ENCODE peak calls at places on chromosomes 4 and X, in six cellular contexts. One of them, this sample, is unnamed.
A peak's percentile ranks its signal among the peaks of the same experiment; 100 is the strongest.

GRCh38 chr4:105050896-105051295 is 95.8 kb upstream of the TET2 start:
- DNase-seq in NCI-H460: no peak
- DNase-seq in stimulated activated CD8-positive, alpha-beta memory T cell treated with anti-CD3 and anti-CD28 coated beads, Interleukin-4, amount 100 ng/mL, for 1 hour: no peak
- DNase-seq in lung microvascular endothelial cell: peak; percentile 41
- DNase-seq in H9: no peak
- DNase-seq in omental fat pad: no peak
- DNase-seq in this sample: no peak

GRCh38 chr4:136740326-136740725 is 792.0 kb downstream of the PCDH18 start:
- DNase-seq in stimulated activated CD8-positive, alpha-beta memory T cell treated with anti-CD3 and anti-CD28 coated beads, Interleukin-4, amount 100 ng/mL, for 1 hour: no peak
- DNase-seq in H9: no peak
- DNase-seq in omental fat pad: no peak
- DNase-seq in lung microvascular endothelial cell: no peak
- DNase-seq in NCI-H460: no peak
- DNase-seq in this sample: no peak

GRCh38 chr4:175469519-175469918 is 342.5 kb downstream of the GPM6A start:
- DNase-seq in stimulated activated CD8-positive, alpha-beta memory T cell treated with anti-CD3 and anti-CD28 coated beads, Interleukin-4, amount 100 ng/mL, for 1 hour: no peak
- DNase-seq in H9: no peak
- DNase-seq in NCI-H460: peak; percentile 30
- DNase-seq in omental fat pad: no peak
- DNase-seq in lung microvascular endothelial cell: no peak
- DNase-seq in this sample: no peak

GRCh38 chr4:124757121-124757520 is 44.6 kb upstream of the ANKRD50 start:
- DNase-seq in NCI-H460: no peak
- DNase-seq in stimulated activated CD8-positive, alpha-beta memory T cell treated with anti-CD3 and anti-CD28 coated beads, Interleukin-4, amount 100 ng/mL, for 1 hour: no peak
- DNase-seq in omental fat pad: no peak
- DNase-seq in lung microvascular endothelial cell: no peak
- DNase-seq in H9: no peak
- DNase-seq in this sample: no peak

GRCh38 chr4:94660614-94661013 is 97.1 kb upstream of the BMPR1B start:
- DNase-seq in omental fat pad: no peak
- DNase-seq in stimulated activated CD8-positive, alpha-beta memory T cell treated with anti-CD3 and anti-CD28 coated beads, Interleukin-4, amount 100 ng/mL, for 1 hour: no peak
- DNase-seq in H9: no peak
- DNase-seq in NCI-H460: no peak
- DNase-seq in lung microvascular endothelial cell: no peak
- DNase-seq in this sample: no peak

GRCh38 chrX:135327299-135327698 is 18.0 kb downstream of the ETDC start:
- DNase-seq in omental fat pad: no peak
- DNase-seq in NCI-H460: no peak
- DNase-seq in lung microvascular endothelial cell: no peak
- DNase-seq in stimulated activated CD8-positive, alpha-beta memory T cell treated with anti-CD3 and anti-CD28 coated beads, Interleukin-4, amount 100 ng/mL, for 1 hour: no peak
- DNase-seq in H9: no peak
- DNase-seq in this sample: no peak

GRCh38 chr4:53015681-53016080 is 153.6 kb downstream of the RASL11B start:
- DNase-seq in NCI-H460: peak; percentile 9
- DNase-seq in omental fat pad: no peak
- DNase-seq in H9: peak; percentile 37
- DNase-seq in lung microvascular endothelial cell: peak; percentile 89
- DNase-seq in stimulated activated CD8-positive, alpha-beta memory T cell treated with anti-CD3 and anti-CD28 coated beads, Interleukin-4, amount 100 ng/mL, for 1 hour: no peak
- DNase-seq in this sample: peak; percentile 54

GRCh38 chrX:1537031-1537715 is at the start of gene P2RY8:
- DNase-seq in stimulated activated CD8-positive, alpha-beta memory T cell treated with anti-CD3 and anti-CD28 coated beads, Interleukin-4, amount 100 ng/mL, for 1 hour: peak; percentile 61
- DNase-seq in omental fat pad: peak; percentile 62
- DNase-seq in lung microvascular endothelial cell: peak; percentile 85
- DNase-seq in NCI-H460: peak; percentile 52
- DNase-seq in H9: no peak
- DNase-seq in this sample: peak; percentile 59

GRCh38 chr4:19381068-19381467 is 870.6 kb upstream of the SLIT2 start:
- DNase-seq in NCI-H460: no peak
- DNase-seq in stimulated activated CD8-positive, alpha-beta memory T cell treated with anti-CD3 and anti-CD28 coated beads, Interleukin-4, amount 100 ng/mL, for 1 hour: no peak
- DNase-seq in H9: no peak
- DNase-seq in lung microvascular endothelial cell: no peak
- DNase-seq in omental fat pad: no peak
- DNase-seq in this sample: no peak

GRCh38 chr4:158346576-158346975 is 136.3 kb downstream of the TMEM144 start:
- DNase-seq in lung microvascular endothelial cell: no peak
- DNase-seq in NCI-H460: no peak
- DNase-seq in stimulated activated CD8-positive, alpha-beta memory T cell treated with anti-CD3 and anti-CD28 coated beads, Interleukin-4, amount 100 ng/mL, for 1 hour: no peak
- DNase-seq in omental fat pad: no peak
- DNase-seq in H9: no peak
- DNase-seq in this sample: no peak

GRCh38 chr4:143633833-143634232 is 66.6 kb downstream of the FREM3 start:
- DNase-seq in lung microvascular endothelial cell: no peak
- DNase-seq in stimulated activated CD8-positive, alpha-beta memory T cell treated with anti-CD3 and anti-CD28 coated beads, Interleukin-4, amount 100 ng/mL, for 1 hour: no peak
- DNase-seq in omental fat pad: no peak
- DNase-seq in NCI-H460: no peak
- DNase-seq in H9: no peak
- DNase-seq in this sample: no peak

GRCh38 chr4:153249199-153250154 is 45.2 kb downstream of the TRIM2 start:
- DNase-seq in H9: peak; percentile 90
- DNase-seq in lung microvascular endothelial cell: peak; percentile 63
- DNase-seq in stimulated activated CD8-positive, alpha-beta memory T cell treated with anti-CD3 and anti-CD28 coated beads, Interleukin-4, amount 100 ng/mL, for 1 hour: peak; percentile 65
- DNase-seq in NCI-H460: peak; percentile 54
- DNase-seq in omental fat pad: peak; percentile 42
- DNase-seq in this sample: peak; percentile 76

GRCh38 chr4:6118201-6118600 is 82.1 kb downstream of the JAKMIP1 start:
- DNase-seq in lung microvascular endothelial cell: no peak
- DNase-seq in H9: no peak
- DNase-seq in stimulated activated CD8-positive, alpha-beta memory T cell treated with anti-CD3 and anti-CD28 coated beads, Interleukin-4, amount 100 ng/mL, for 1 hour: no peak
- DNase-seq in omental fat pad: no peak
- DNase-seq in NCI-H460: no peak
- DNase-seq in this sample: no peak

GRCh38 chrX:134513091-134513490 is 53.1 kb downstream of the HPRT1 start:
- DNase-seq in stimulated activated CD8-positive, alpha-beta memory T cell treated with anti-CD3 and anti-CD28 coated beads, Interleukin-4, amount 100 ng/mL, for 1 hour: no peak
- DNase-seq in NCI-H460: no peak
- DNase-seq in omental fat pad: no peak
- DNase-seq in H9: no peak
- DNase-seq in lung microvascular endothelial cell: no peak
- DNase-seq in this sample: no peak

GRCh38 chrX:47200385-47201150 is 6.9 kb downstream of the UBA1 start:
- DNase-seq in NCI-H460: peak; percentile 18
- DNase-seq in omental fat pad: no peak
- DNase-seq in H9: no peak
- DNase-seq in stimulated activated CD8-positive, alpha-beta memory T cell treated with anti-CD3 and anti-CD28 coated beads, Interleukin-4, amount 100 ng/mL, for 1 hour: no peak
- DNase-seq in lung microvascular endothelial cell: no peak
- DNase-seq in this sample: no peak

This sample was measured in Ammon's horn.